ENCODE peak calls at places on chromosomes 1 and 21, in six cellular contexts. F is HCT116, K is K562, P is H1, Q is HepG2, V is GM12878. D is an unnamed sample.

GRCh38 chr1:40794915-40795715 is 11.5 kb downstream of the KCNQ4 start:
- DNase-seq in K (no peak), Q (no peak), V (no peak), P (no peak), F (no peak), D (no peak)

GRCh38 chr1:181086926-181087325 is 1.6 kb upstream of the IER5 start:
- DNase-seq in Q (no peak), K (no peak), F (no peak), P (no peak), V (no peak), D (no peak)

GRCh38 chr1:1425753-1426495 is 4.8 kb upstream of the ANKRD65 start:
- DNase-seq in F (no peak), V (no peak), K (no peak), P (peak; percentile 73), Q (no peak), D (no peak)

GRCh38 chr1:74247881-74248528 is 12.8 kb downstream of the TNNI3K start:
- DNase-seq in Q (no peak), F (no peak), P (no peak), V (no peak), K (no peak), D (no peak)

GRCh38 chr1:203813581-203814341 is 18.3 kb downstream of the ZBED6 start:
- DNase-seq in Q (no peak), K (no peak), F (no peak), V (no peak), P (no peak), D (no peak)

GRCh38 chr1:153533689-153534201 is 2.0 kb downstream of the S100A6 start:
- DNase-seq in V (no peak), F (peak; percentile 76), P (no peak), K (peak; percentile 58), Q (peak; percentile 39), D (no peak)

GRCh38 chr1:153626929-153627796 is at the start of gene S100A13:
- DNase-seq in Q (peak; percentile 90), P (peak; percentile 94), F (peak; percentile 93), K (peak; percentile 96), V (no peak), D (peak; percentile 99)

GRCh38 chr1:6174621-6175410 is 5.3 kb downstream of the CHD5 start:
- DNase-seq in F (no peak), K (no peak), P (no peak), V (no peak), Q (no peak), D (no peak)

GRCh38 chr1:205325334-205325884 is 3.9 kb upstream of the NUAK2 start:
- DNase-seq in K (peak; percentile 76), F (peak; percentile 63), V (peak; percentile 37), P (peak; percentile 87), Q (peak; percentile 52), D (peak; percentile 93)

GRCh38 chr1:224407546-224408293 is 26.9 kb downstream of the WDR26 start:
- DNase-seq in P (no peak), F (peak; percentile 19), K (no peak), Q (no peak), V (no peak), D (no peak)

GRCh38 chr1:162632234-162632666 is at the start of gene DDR2:
- DNase-seq in K (no peak), V (no peak), Q (no peak), F (no peak), P (no peak), D (no peak)

GRCh38 chr1:168913711-168914463 is 184.9 kb upstream of the DPT start:
- DNase-seq in P (no peak), F (no peak), V (no peak), Q (no peak), K (no peak), D (no peak)

GRCh38 chr1:239387304-239388231 is 1.2 kb downstream of the CHRM3 start:
- DNase-seq in Q (no peak), K (no peak), P (peak; percentile 67), F (no peak), V (no peak), D (no peak)

GRCh38 chr1:202628646-202629215 is 81.5 kb downstream of the SYT2 start:
- DNase-seq in K (no peak), F (no peak), V (no peak), P (no peak), Q (no peak), D (no peak)

GRCh38 chr1:212612251-212612961 is 3.8 kb downstream of the ATF3 start:
- DNase-seq in V (no peak), P (no peak), K (no peak), F (no peak), Q (no peak), D (no peak)

GRCh38 chr21:43865471-43866181 is 603 bp downstream of the AGPAT3 start:
- DNase-seq in V (no peak), Q (no peak), P (peak; percentile 56), F (no peak), K (peak; percentile 65), D (no peak)

DNA sequence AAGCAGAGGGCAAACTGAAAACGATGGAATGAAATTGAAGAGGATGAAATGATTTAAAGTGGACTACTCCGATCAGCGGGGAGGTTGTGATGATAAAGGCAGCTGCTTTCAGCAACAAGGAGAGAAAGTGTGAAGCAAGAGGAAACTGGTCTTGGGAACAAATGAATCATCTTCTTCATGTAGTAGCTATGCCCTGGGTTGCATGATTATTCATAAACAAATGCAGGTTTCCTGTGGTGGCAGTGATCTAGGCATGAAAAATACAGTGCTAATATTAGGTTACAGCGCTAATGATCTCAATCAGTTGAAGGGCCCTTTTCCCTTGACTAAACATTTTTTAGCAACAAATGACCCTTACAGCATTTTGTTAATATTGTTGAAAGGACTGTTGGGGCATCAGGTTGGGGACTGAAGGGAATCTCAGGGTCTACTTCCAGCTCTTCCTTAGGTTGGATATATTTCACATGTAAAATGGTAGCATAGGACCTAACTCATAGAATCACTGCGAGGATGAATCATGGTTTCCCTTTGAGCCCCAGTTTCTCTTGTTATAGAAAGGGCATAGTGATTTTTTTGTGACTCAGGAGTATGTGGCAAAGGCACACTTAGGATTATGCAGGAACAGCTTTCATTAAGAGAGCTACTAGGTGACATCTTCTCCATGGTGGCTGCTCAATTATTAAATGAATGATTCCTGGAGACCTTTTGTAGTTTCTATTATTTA is 1.9 kb upstream of the ZFYVE9 start:
- DNase-seq in Q (no peak), P (no peak), F (no peak), V (peak; percentile 55), K (no peak), D (no peak)
- TF ChIP-seq YY1 in Q (no peak), P (no peak), F (no peak), V (no peak), K (no peak), D (no peak)

DNA sequence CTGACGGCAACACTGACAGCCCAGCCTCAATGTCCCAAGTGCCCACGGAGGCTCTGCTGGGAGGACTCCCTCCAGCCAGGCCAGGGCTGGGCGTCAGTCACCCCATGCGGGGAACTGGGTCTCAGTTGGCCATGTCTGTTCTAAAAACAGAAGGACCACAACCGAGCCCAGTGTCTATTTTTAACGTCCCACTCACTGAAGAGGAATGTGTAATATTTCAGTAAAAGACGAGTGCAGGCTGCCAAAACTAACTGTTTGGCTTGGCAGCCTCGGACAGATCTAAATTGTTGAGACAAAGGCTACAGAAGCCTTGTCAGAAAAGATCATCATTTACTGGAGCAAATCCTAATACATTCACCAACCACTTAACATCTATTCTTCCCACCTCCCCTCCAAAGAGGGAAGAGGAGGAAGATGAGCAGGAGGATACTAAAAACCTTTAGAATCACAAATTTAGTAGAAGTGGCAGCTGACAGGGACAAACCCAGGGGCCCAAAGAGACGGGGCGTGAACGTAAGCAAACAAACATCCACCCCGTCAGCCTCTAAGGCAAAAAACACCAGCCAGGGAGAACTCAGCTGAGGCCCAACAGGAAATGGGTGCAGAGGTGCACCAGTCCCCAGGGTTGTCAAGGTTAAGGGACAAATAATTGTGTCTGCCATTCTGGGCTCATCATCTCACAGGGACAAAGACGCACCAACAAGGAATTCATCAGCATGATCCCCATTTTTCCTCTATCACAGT is 18.7 kb downstream of the C1orf198 start:
- DNase-seq in F (no peak), Q (no peak), V (no peak), P (no peak), K (no peak), D (no peak)
- TF ChIP-seq ZNF274 in F (no peak), Q (no peak), V (no peak), P (no peak), K (no peak), D (no peak)

DNA sequence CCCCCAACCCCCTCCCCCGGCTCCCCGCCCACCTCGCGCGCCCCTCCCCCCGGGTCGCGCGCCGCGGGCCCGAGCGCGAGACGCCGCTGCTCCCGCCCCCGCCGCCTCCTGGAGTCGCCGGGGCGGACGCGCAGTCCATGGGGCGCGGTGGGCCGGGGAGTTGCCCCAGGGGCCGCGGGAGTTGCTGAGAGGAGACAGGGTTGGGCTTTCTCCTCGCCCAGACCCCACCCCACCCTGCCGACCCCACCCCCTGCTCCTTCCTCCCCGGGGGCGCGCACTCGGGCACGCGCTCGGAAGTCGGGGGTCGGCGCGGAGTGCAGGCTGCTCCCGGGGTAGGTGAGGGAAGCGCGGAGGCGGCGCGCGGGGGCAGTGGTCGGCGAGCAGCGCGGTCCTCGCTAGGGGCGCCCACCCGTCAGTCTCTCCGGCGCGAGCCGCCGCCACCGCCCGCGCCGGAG is at the start of gene LAMC1:
- DNase-seq in K (peak; percentile 44), Q (peak; percentile 81), F (no peak), V (no peak), P (peak; percentile 90), D (peak; percentile 96)
- TF ChIP-seq YY1 in K (no peak), Q (peak; percentile 30), F (no peak), V (no peak), P (no peak), D (no peak)

GRCh38 chr1:84719477-84720274 is 29.4 kb upstream of the SSX2IP start:
- DNase-seq in K (no peak), P (no peak), V (no peak), F (no peak), Q (peak; percentile 9), D (no peak)

GRCh38 chr1:84720275-84720780 is 30.1 kb upstream of the SSX2IP start:
- DNase-seq in F (no peak), P (no peak), V (peak; percentile 27), K (no peak), Q (peak; percentile 83), D (no peak)

GRCh38 chr1:84711091-84711490 is 20.8 kb upstream of the SSX2IP start:
- DNase-seq in K (no peak), Q (no peak), P (no peak), F (no peak), V (no peak), D (no peak)

GRCh38 chr1:84712288-84712874 is 22.1 kb upstream of the SSX2IP start:
- DNase-seq in V (no peak), P (no peak), F (no peak), Q (no peak), K (peak; percentile 23), D (no peak)

DNA sequence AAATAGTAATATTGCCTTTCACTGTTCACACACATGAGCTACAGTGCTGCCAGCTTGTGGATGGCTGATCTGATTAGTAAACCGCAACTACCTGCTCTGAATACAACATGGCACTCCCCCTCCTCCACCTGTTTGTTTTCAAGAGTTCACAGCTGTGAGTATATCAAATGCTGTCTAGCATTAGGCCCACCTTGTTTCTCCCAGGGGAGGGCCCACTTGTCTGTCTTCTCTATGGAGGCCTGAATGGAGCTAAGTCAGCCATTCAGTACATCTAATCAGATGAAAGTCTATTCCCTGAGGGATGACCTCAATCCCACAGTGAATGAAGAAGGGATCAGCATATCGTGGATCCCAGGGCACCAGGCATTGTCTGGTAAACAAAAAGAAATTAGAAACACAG is 25.4 kb upstream of the SSX2IP start:
- DNase-seq in P (no peak), K (peak; percentile 23), V (no peak), Q (no peak), F (no peak), D (no peak)
- TF ChIP-seq ZNF274 in P (no peak), K (no peak), V (no peak), Q (no peak), F (no peak), D (no peak)

D was measured in NT2/D1.